ENCODE peak calls at places on chromosomes 13 and 19, in four cellular contexts. One of them, this sample, is unnamed.

GRCh38 chr19:540867-541637 is 2.8 kb upstream of the GZMM start:
- DNase-seq in body of pancreas: no peak
- DNase-seq in HCEC 1CT: no peak
- DNase-seq in hippocampal formation: no peak
- DNase-seq in this sample: no peak

GRCh38 chr13:33445024-33445423 is 159.5 kb upstream of the STARD13 start:
- DNase-seq in HCEC 1CT: no peak
- DNase-seq in hippocampal formation: no peak
- DNase-seq in body of pancreas: no peak
- DNase-seq in this sample: no peak

GRCh38 chr13:25406377-25406776 is 34.6 kb downstream of the ATP8A2 start:
- DNase-seq in HCEC 1CT: no peak
- DNase-seq in hippocampal formation: no peak
- DNase-seq in body of pancreas: no peak
- DNase-seq in this sample: peak

GRCh38 chr13:33257786-33258185 is 27.8 kb downstream of the STARD13 start:
- DNase-seq in hippocampal formation: no peak
- DNase-seq in body of pancreas: no peak
- DNase-seq in HCEC 1CT: no peak
- DNase-seq in this sample: no peak

GRCh38 chr19:11581740-11582139 is 4.3 kb upstream of the ACP5 start:
- DNase-seq in HCEC 1CT: no peak
- DNase-seq in body of pancreas: peak
- DNase-seq in hippocampal formation: no peak
- DNase-seq in this sample: no peak

GRCh38 chr13:46136688-46137087 is 31.9 kb upstream of the CPB2 start:
- DNase-seq in HCEC 1CT: no peak
- DNase-seq in hippocampal formation: no peak
- DNase-seq in body of pancreas: no peak
- DNase-seq in this sample: no peak

GRCh38 chr19:51292971-51293370 is 18.5 kb upstream of the IGLON5 start:
- DNase-seq in body of pancreas: no peak
- DNase-seq in HCEC 1CT: no peak
- DNase-seq in hippocampal formation: no peak
- DNase-seq in this sample: no peak

GRCh38 chr19:49613374-49613773 is 22.4 kb downstream of the PRR12 start:
- DNase-seq in body of pancreas: peak
- DNase-seq in hippocampal formation: no peak
- DNase-seq in HCEC 1CT: peak
- DNase-seq in this sample: peak

GRCh38 chr19:49145485-49146407 is 9.4 kb downstream of the HRC start:
- DNase-seq in hippocampal formation: peak
- DNase-seq in HCEC 1CT: peak
- DNase-seq in body of pancreas: peak
- DNase-seq in this sample: peak

GRCh38 chr19:24033962-24034342 is 53.0 kb upstream of the ZNF254 start:
- DNase-seq in body of pancreas: peak
- DNase-seq in HCEC 1CT: peak
- DNase-seq in hippocampal formation: peak
- DNase-seq in this sample: peak

GRCh38 chr13:49683489-49683888 is 7.8 kb downstream of the EBPL start:
- DNase-seq in hippocampal formation: no peak
- DNase-seq in HCEC 1CT: no peak
- DNase-seq in body of pancreas: no peak
- DNase-seq in this sample: no peak

GRCh38 chr13:30585748-30586262 is 31.9 kb upstream of the USPL1 start:
- DNase-seq in body of pancreas: no peak
- DNase-seq in hippocampal formation: no peak
- DNase-seq in HCEC 1CT: peak
- DNase-seq in this sample: peak

GRCh38 chr19:20616071-20616470 is 45.3 kb downstream of the ZNF626 start:
- DNase-seq in body of pancreas: peak
- DNase-seq in hippocampal formation: no peak
- DNase-seq in HCEC 1CT: no peak
- DNase-seq in this sample: no peak

GRCh38 chr13:69287050-69287698 is 820.5 kb upstream of the ATXN8OS start:
- DNase-seq in body of pancreas: no peak
- DNase-seq in hippocampal formation: no peak
- DNase-seq in HCEC 1CT: no peak
- DNase-seq in this sample: no peak

GRCh38 chr19:44722131-44723121 is 23.5 kb downstream of the CEACAM16 start:
- DNase-seq in HCEC 1CT: no peak
- DNase-seq in hippocampal formation: no peak
- DNase-seq in body of pancreas: peak
- DNase-seq in this sample: no peak

GRCh38 chr13:100139822-100140221 is 50.9 kb downstream of the PCCA start:
- DNase-seq in HCEC 1CT: no peak
- DNase-seq in body of pancreas: no peak
- DNase-seq in hippocampal formation: no peak
- DNase-seq in this sample: peak

GRCh38 chr13:49563513-49563912 is 21.8 kb downstream of the RCBTB1 start:
- DNase-seq in HCEC 1CT: peak
- DNase-seq in hippocampal formation: no peak
- DNase-seq in body of pancreas: no peak
- DNase-seq in this sample: peak

GRCh38 chr19:46080561-46080960 is 39.8 kb upstream of the IGFL4 start:
- DNase-seq in hippocampal formation: no peak
- DNase-seq in body of pancreas: peak
- DNase-seq in HCEC 1CT: peak
- DNase-seq in this sample: peak

GRCh38 chr19:21439372-21439771 is 42.4 kb downstream of the ZNF493 start:
- DNase-seq in hippocampal formation: no peak
- DNase-seq in body of pancreas: peak
- DNase-seq in HCEC 1CT: no peak
- DNase-seq in this sample: no peak

GRCh38 chr13:105679832-105680231 is 855.6 kb downstream of the EFNB2 start:
- DNase-seq in hippocampal formation: no peak
- DNase-seq in HCEC 1CT: no peak
- DNase-seq in body of pancreas: no peak
- DNase-seq in this sample: peak

GRCh38 chr19:49150106-49150943 is 4.9 kb downstream of the HRC start:
- DNase-seq in body of pancreas: peak
- DNase-seq in hippocampal formation: peak
- DNase-seq in HCEC 1CT: peak
- DNase-seq in this sample: peak

GRCh38 chr19:13764821-13765394 is 586 bp downstream of the MRI1 start:
- DNase-seq in HCEC 1CT: no peak
- DNase-seq in body of pancreas: peak
- DNase-seq in hippocampal formation: no peak
- DNase-seq in this sample: no peak

GRCh38 chr13:52862358-52863206 is 14.1 kb upstream of the PCDH8 start:
- DNase-seq in HCEC 1CT: no peak
- DNase-seq in hippocampal formation: no peak
- DNase-seq in body of pancreas: peak
- DNase-seq in this sample: peak

GRCh38 chr13:89066868-89067466 is 1395.8 kb downstream of the SLITRK5 start:
- DNase-seq in HCEC 1CT: peak
- DNase-seq in hippocampal formation: peak
- DNase-seq in body of pancreas: peak
- DNase-seq in this sample: no peak

This sample was measured in EL.